ENCODE peak calls at places on chromosomes 4 and X, in four cellular contexts. K is GM10248, Q is AG10803, E is mesothelial cell of epicardium. X is an unnamed sample.

GRCh38 chrX:2710041-2710471 is 19.0 kb downstream of the CD99 start:
- DNase-seq in Q (peak; percentile 83), E (no peak), K (no peak), X (no peak)

GRCh38 chr4:3773552-3774001 is 7.4 kb downstream of the ADRA2C start:
- DNase-seq in Q (no peak), K (no peak), E (no peak), X (no peak)

GRCh38 chr4:127501103-127501502 is 131.7 kb upstream of the INTU start:
- DNase-seq in Q (no peak), K (no peak), E (no peak), X (no peak)

GRCh38 chr4:168162604-168163003 is 70.3 kb downstream of the ANXA10 start:
- DNase-seq in K (no peak), E (no peak), Q (no peak), X (no peak)

GRCh38 chrX:12319012-12319519 is 180.8 kb downstream of the FRMPD4 start:
- DNase-seq in K (no peak), Q (peak; percentile 31), E (no peak), X (no peak)

GRCh38 chr4:88162636-88163035 is 4.2 kb upstream of the ABCG2 start:
- DNase-seq in K (no peak), Q (no peak), E (no peak), X (no peak)

GRCh38 chrX:23900220-23900797 is 7.4 kb downstream of the APOO start:
- DNase-seq in E (no peak), K (no peak), Q (peak; percentile 18), X (no peak)

GRCh38 chr4:186557061-186557460 is 1.7 kb upstream of the MTNR1A start:
- DNase-seq in Q (peak; percentile 46), E (no peak), K (no peak), X (no peak)

GRCh38 chr4:150130953-150131352 is 52.7 kb downstream of the DCLK2 start:
- DNase-seq in Q (peak; percentile 83), K (no peak), E (no peak), X (no peak)

GRCh38 chrX:75623535-75623934 is 100.7 kb upstream of the ZDHHC15 start:
- DNase-seq in K (no peak), Q (no peak), E (no peak), X (no peak)

GRCh38 chr4:91113130-91113706 is 986.0 kb downstream of the CCSER1 start:
- DNase-seq in E (no peak), Q (no peak), K (peak; percentile 26), X (peak; percentile 40)
- TF ChIP-seq CTCF in E (no peak), Q (no peak), K (peak; percentile 52), X (peak; percentile 50)

GRCh38 chr4:155796031-155796430 is 37.2 kb downstream of the GUCY1B1 start:
- DNase-seq in K (no peak), E (no peak), Q (peak; percentile 53), X (no peak)
- TF ChIP-seq CTCF in K (no peak), E (peak; percentile 38), Q (peak; percentile 59), X (no peak)

GRCh38 chrX:25275159-25275558 is 259.4 kb upstream of the ARX start:
- DNase-seq in Q (no peak), K (no peak), E (no peak), X (no peak)
- TF ChIP-seq CTCF in Q (no peak), K (no peak), E (no peak), X (no peak)

GRCh38 chrX:137194164-137194563 is 160.4 kb upstream of the GPR101 start:
- DNase-seq in K (peak; percentile 6), E (no peak), Q (no peak), X (peak; percentile 7)
- TF ChIP-seq CTCF in K (peak; percentile 32), E (no peak), Q (peak; percentile 11), X (peak; percentile 31)

GRCh38 chr4:42492977-42493376 is 95.7 kb downstream of the SHISA3 start:
- DNase-seq in Q (no peak), E (no peak), K (no peak), X (no peak)
- TF ChIP-seq CTCF in Q (no peak), E (no peak), K (no peak), X (no peak)

DNA sequence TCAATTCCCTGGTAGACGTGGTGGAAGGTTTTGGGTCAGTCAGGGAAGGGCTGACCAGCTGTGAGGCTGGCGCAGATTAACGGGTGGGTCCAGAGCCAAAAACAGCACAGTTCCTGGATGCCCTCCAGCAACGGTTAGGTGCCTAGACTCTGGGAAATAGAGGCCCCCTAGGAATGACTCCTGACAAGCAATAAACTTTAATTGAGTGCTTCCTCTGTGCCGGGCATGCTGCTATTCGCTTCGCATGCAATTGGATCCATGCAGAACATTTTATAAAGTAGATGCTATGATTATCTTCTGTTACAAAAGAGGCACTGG is 36.0 kb downstream of the ETDC start:
- DNase-seq in Q (peak; percentile 70), E (no peak), K (no peak), X (no peak)
- TF ChIP-seq CTCF in Q (no peak), E (no peak), K (no peak), X (no peak)

GRCh38 chr4:16794816-16795445 is 103.5 kb downstream of the LDB2 start:
- DNase-seq in E (peak; percentile 44), Q (peak; percentile 58), K (peak; percentile 24), X (peak; percentile 34)
- TF ChIP-seq CTCF in E (peak; percentile 56), Q (peak; percentile 97), K (peak; percentile 37), X (peak; percentile 42)

GRCh38 chr4:1365271-1366178 is 18.5 kb downstream of the UVSSA start:
- DNase-seq in Q (no peak), E (no peak), K (no peak), X (no peak)
- TF ChIP-seq CTCF in Q (no peak), E (no peak), K (no peak), X (no peak)

GRCh38 chrX:118627084-118627758 is 100.2 kb upstream of the IL13RA1 start:
- DNase-seq in Q (no peak), E (no peak), K (no peak), X (peak; percentile 14)
- TF ChIP-seq CTCF in Q (peak; percentile 27), E (no peak), K (peak; percentile 16), X (peak; percentile 25)

GRCh38 chr4:76306882-76307669 is 543 bp downstream of the STBD1 start:
- DNase-seq in K (peak; percentile 32), E (peak; percentile 59), Q (peak; percentile 57), X (peak; percentile 55)
- TF ChIP-seq CTCF in K (peak; percentile 28), E (no peak), Q (peak; percentile 48), X (no peak)

X was measured in GM13976.